ENCODE peak calls at places on chromosomes 12 and 14, in nine cellular contexts. I, G, L, O, C, W, R, N and E are unnamed samples.

GRCh38 chr12:131808744-131809371 is 19.3 kb upstream of the MMP17 start:
- DNase-seq in G (peak; percentile 29), L (no peak), N (no peak), O (no peak), I (no peak), W (no peak), R (peak; percentile 48), C (peak; percentile 76), E (no peak)

GRCh38 chr12:88855301-88855700 is 275.0 kb upstream of the KITLG start:
- DNase-seq in R (no peak), L (no peak), N (no peak), W (no peak), G (no peak), C (no peak), O (no peak), I (no peak), E (no peak)

GRCh38 chr14:84482256-84483071 is 1047.5 kb upstream of the FLRT2 start:
- DNase-seq in N (no peak), I (no peak), W (no peak), G (no peak), L (peak; percentile 63), O (peak; percentile 67), C (no peak), R (peak; percentile 56), E (no peak)

GRCh38 chr14:65359503-65359902 is 53.0 kb upstream of the FUT8 start:
- DNase-seq in R (no peak), C (no peak), O (peak; percentile 72), W (no peak), N (no peak), L (no peak), G (no peak), I (peak; percentile 14), E (no peak)

GRCh38 chr12:116968986-116969385 is 58.2 kb downstream of the FBXW8 start:
- DNase-seq in N (no peak), R (no peak), O (no peak), G (no peak), L (no peak), C (no peak), I (no peak), W (no peak), E (no peak)

GRCh38 chr12:3168775-3169221 is 91.6 kb downstream of the TSPAN9 start:
- DNase-seq in O (peak; percentile 92), L (peak; percentile 94), N (no peak), G (peak; percentile 24), W (no peak), I (no peak), C (no peak), R (peak; percentile 63), E (peak; percentile 93)

GRCh38 chr14:87785868-87786267 is 207.1 kb downstream of the GALC start:
- DNase-seq in L (no peak), I (no peak), O (no peak), C (no peak), R (no peak), W (no peak), G (no peak), N (no peak), E (no peak)

GRCh38 chr14:100871234-100872186 is 32.0 kb downstream of the RTL1 start:
- DNase-seq in W (no peak), L (peak; percentile 78), I (peak; percentile 22), N (peak; percentile 55), C (no peak), O (peak; percentile 23), G (no peak), R (peak; percentile 72), E (no peak)

GRCh38 chr14:75293920-75294648 is 15.5 kb downstream of the FOS start:
- DNase-seq in O (peak; percentile 99), N (peak; percentile 98), G (peak; percentile 94), C (peak; percentile 100), W (peak; percentile 92), R (peak; percentile 98), I (peak; percentile 91), L (peak; percentile 96), E (peak; percentile 97)

GRCh38 chr14:24252289-24253124 is 10.1 kb upstream of the TINF2 start:
- DNase-seq in C (no peak), G (no peak), I (peak; percentile 90), L (no peak), W (no peak), N (no peak), R (no peak), O (no peak), E (no peak)

GRCh38 chr12:31362759-31363415 is 36.9 kb upstream of the SINHCAF start:
- DNase-seq in I (peak; percentile 35), G (no peak), N (no peak), O (no peak), L (no peak), W (no peak), C (peak; percentile 65), R (no peak), E (no peak)

GRCh38 chr14:81837304-81837703 is 303.7 kb upstream of the SEL1L start:
- DNase-seq in C (no peak), G (no peak), R (no peak), W (no peak), I (no peak), L (no peak), N (no peak), O (no peak), E (no peak)

GRCh38 chr12:28035483-28035882 is 63.0 kb upstream of the PTHLH start:
- DNase-seq in I (no peak), W (no peak), R (no peak), O (peak; percentile 66), C (no peak), N (no peak), G (no peak), L (peak; percentile 68), E (no peak)

GRCh38 chr12:52010692-52011601 is 4.2 kb downstream of the TAMALIN start:
- DNase-seq in C (no peak), L (no peak), O (no peak), I (peak; percentile 50), G (no peak), W (no peak), N (no peak), R (no peak), E (no peak)

GRCh38 chr14:100342195-100342594 is 19.1 kb downstream of the SLC25A47 start:
- DNase-seq in L (no peak), R (no peak), O (no peak), W (no peak), I (no peak), N (no peak), G (no peak), C (no peak), E (no peak)

GRCh38 chr14:73245401-73246325 is 8.4 kb downstream of the PAPLN start:
- DNase-seq in G (peak; percentile 51), O (peak; percentile 51), C (peak; percentile 81), N (peak; percentile 81), R (peak; percentile 78), W (peak; percentile 17), L (peak; percentile 35), I (no peak), E (no peak)

GRCh38 chr14:106679776-106680175 is 1153.4 kb downstream of the TMEM121 start:
- DNase-seq in N (no peak), O (no peak), W (no peak), I (no peak), G (no peak), R (no peak), L (no peak), C (no peak), E (no peak)